ENCODE peak calls at places on chromosomes 5 and 9, in seven cellular contexts. B, T, R, E, A, X and H are unnamed samples.

GRCh38 chr9:7216004-7216821 is 458.4 kb downstream of the KDM4C start:
- DNase-seq in A (no peak), R (peak; percentile 37), T (no peak), B (no peak), E (peak; percentile 52), X (no peak), H (no peak)

GRCh38 chr5:33690736-33691135 is 201.1 kb downstream of the ADAMTS12 start:
- DNase-seq in A (no peak), E (no peak), R (peak; percentile 95), X (no peak), B (no peak), T (no peak), H (no peak)

GRCh38 chr5:34028349-34028748 is 14.7 kb downstream of the C1QTNF3 start:
- DNase-seq in B (no peak), T (no peak), A (no peak), R (no peak), E (no peak), X (no peak), H (no peak)

GRCh38 chr9:91362212-91362611 is 494 bp upstream of the AUH start:
- DNase-seq in B (no peak), R (no peak), A (no peak), T (no peak), X (no peak), E (no peak), H (no peak)

GRCh38 chr9:134214766-134215394 is 50.5 kb upstream of the RNU6ATAC start:
- DNase-seq in X (no peak), B (no peak), T (no peak), E (no peak), A (no peak), R (no peak), H (no peak)

GRCh38 chr5:140569197-140569596 is 4.6 kb downstream of the SLC35A4 start:
- DNase-seq in X (no peak), T (no peak), A (peak; percentile 78), B (no peak), R (no peak), E (no peak), H (no peak)

GRCh38 chr5:173721259-173722232 is 105.1 kb upstream of the BOD1 start:
- DNase-seq in B (no peak), E (no peak), X (peak; percentile 24), T (no peak), R (no peak), A (no peak), H (no peak)

GRCh38 chr5:166961028-166961427 is 1330.4 kb upstream of the WWC1 start:
- DNase-seq in R (peak; percentile 3), X (peak; percentile 11), T (no peak), A (peak; percentile 32), E (no peak), B (no peak), H (peak; percentile 17)

GRCh38 chr5:81428866-81429265 is 34.9 kb upstream of the ACOT12 start:
- DNase-seq in R (peak; percentile 50), E (no peak), A (no peak), B (no peak), X (no peak), T (no peak), H (no peak)

GRCh38 chr5:64900618-64901017 is 131.9 kb downstream of the CWC27 start:
- DNase-seq in X (no peak), B (no peak), E (no peak), R (no peak), A (no peak), T (no peak), H (no peak)

GRCh38 chr5:8907168-8907868 is 638.6 kb downstream of the SEMA5A start:
- DNase-seq in X (no peak), A (no peak), R (peak; percentile 82), T (no peak), B (no peak), E (no peak), H (no peak)

GRCh38 chr9:127858041-127858512 is 3.6 kb upstream of the ENG start:
- DNase-seq in X (peak; percentile 58), T (no peak), A (no peak), E (no peak), R (peak; percentile 23), B (no peak), H (no peak)

GRCh38 chr9:82490019-82490499 is 501.5 kb downstream of the SPATA31D1 start:
- DNase-seq in A (no peak), X (no peak), T (peak; percentile 12), R (peak; percentile 84), B (no peak), E (peak; percentile 54), H (no peak)

GRCh38 chr5:131277415-131277814 is 13.6 kb downstream of the CDC42SE2 start:
- DNase-seq in A (no peak), B (no peak), R (no peak), X (no peak), E (no peak), T (no peak), H (no peak)

GRCh38 chr9:103245369-103245768 is 250.2 kb downstream of the CYLC2 start:
- DNase-seq in X (no peak), A (peak; percentile 59), E (no peak), T (no peak), B (no peak), R (no peak), H (peak; percentile 17)

GRCh38 chr5:107478068-107478641 is 192.6 kb downstream of the EFNA5 start:
- DNase-seq in E (no peak), X (no peak), R (no peak), A (no peak), T (no peak), B (no peak), H (no peak)

GRCh38 chr9:83435301-83435700 is 102.9 kb downstream of the FRMD3 start:
- DNase-seq in B (no peak), T (no peak), R (no peak), A (no peak), X (no peak), E (no peak), H (no peak)

GRCh38 chr9:115015018-115015635 is 84.7 kb upstream of the TNFSF8 start:
- DNase-seq in X (peak; percentile 26), B (peak; percentile 28), E (peak; percentile 86), A (no peak), R (peak; percentile 85), T (peak; percentile 67), H (no peak)

DNA sequence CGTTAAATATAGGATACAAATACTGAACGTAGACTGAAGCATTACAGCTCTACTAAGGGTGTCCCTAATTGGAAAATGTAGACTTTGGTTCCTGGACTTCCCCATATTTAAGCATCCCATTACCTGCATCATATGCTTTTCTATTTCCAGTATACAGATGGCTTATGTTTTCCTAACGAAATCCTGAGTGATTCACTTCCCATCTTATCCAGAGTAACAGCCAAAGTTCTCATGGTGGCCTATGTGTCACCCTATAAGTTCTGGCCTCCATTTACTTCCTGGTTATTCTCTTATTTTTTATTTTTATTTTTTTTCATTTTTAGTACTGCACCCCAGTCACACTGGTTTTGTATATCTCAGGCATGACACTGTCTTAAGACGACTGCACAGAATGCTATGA is 552.3 kb downstream of the PRDM9 start:
- DNase-seq in B (no peak), R (no peak), X (no peak), A (no peak), T (no peak), E (no peak), H (no peak)
- H3K4me3 ChIP-seq in B (no peak overlapping the region), R (no peak overlapping the region), X (no peak overlapping the region), A (no peak overlapping the region), T (no peak overlapping the region), E (no peak overlapping the region), H (no peak overlapping the region)

DNA sequence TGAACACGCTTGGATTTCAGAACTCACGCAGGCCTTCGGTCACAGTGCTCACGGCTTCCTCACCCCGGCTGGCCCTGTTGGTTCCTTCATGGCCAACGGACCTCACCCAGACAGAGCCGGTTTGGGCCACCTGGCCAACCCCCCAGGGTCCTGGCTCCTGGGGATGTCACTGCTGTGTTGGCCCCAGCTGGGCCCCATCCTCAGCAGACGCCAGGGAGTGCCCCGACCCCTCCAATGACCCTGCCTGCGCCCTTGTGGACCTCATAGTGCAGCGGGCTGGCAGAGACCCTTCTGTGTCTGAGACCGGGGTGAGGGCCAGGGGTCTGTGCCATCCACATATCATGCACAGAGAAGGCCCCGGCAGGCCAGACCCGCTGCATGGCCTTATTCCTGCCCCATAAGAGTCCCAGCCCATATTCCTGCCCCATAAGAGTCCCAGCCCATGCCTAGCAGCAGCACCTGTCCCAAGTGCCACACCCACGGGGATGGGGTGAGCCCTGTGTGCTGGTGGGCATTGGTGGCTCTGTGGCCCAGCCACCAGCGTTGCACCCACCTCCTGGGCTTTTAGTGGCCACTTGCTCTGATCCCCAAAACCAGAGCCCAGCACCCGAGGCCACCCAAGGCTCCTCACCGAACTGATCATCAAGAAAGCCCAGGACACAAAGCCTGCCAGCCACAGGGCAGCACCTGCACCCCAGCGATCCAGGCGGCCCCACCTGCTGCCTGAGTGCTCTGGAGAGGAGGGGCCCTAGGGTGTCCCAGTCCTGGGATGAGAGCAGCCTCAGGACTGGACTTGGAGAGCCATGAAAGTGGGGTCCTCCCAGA is 1.3 kb upstream of the LPCAT1 start:
- DNase-seq in R (no peak), B (peak; percentile 7), X (peak; percentile 15), E (no peak), A (no peak), T (no peak), H (no peak)
- H3K4me3 ChIP-seq in R (peak overlapping the region; percentile 83), B (no peak overlapping the region), X (no peak overlapping the region), E (no peak overlapping the region), A (no peak overlapping the region), T (no peak overlapping the region), H (no peak overlapping the region)

GRCh38 chr9:129335456-129336129 is 157.5 kb upstream of the IER5L start:
- DNase-seq in E (peak; percentile 82), T (no peak), X (peak; percentile 46), A (no peak), B (no peak), R (no peak), H (no peak)

GRCh38 chr9:129336601-129337286 is 158.7 kb upstream of the IER5L start:
- DNase-seq in B (peak; percentile 47), E (peak; percentile 82), T (peak; percentile 78), R (peak; percentile 81), A (peak; percentile 41), X (no peak), H (no peak)

GRCh38 chr9:129338701-129339445 is 160.8 kb upstream of the IER5L start:
- DNase-seq in B (no peak), E (no peak), X (no peak), A (no peak), R (peak; percentile 57), T (no peak), H (no peak)

GRCh38 chr9:129336130-129336528 is 158.1 kb upstream of the IER5L start:
- DNase-seq in E (no peak), R (peak; percentile 59), B (no peak), X (no peak), A (no peak), T (no peak), H (no peak)

GRCh38 chr9:129337287-129338140 is 159.5 kb upstream of the IER5L start:
- DNase-seq in X (no peak), B (no peak), E (no peak), R (no peak), A (no peak), T (no peak), H (no peak)
- H3K4me3 ChIP-seq in X (no peak overlapping the region), B (peak overlapping the region; percentile 15), E (no peak overlapping the region), R (peak overlapping the region; percentile 57), A (peak overlapping the region; percentile 16), T (peak overlapping the region; percentile 29), H (no peak overlapping the region)

GRCh38 chr5:120442694-120443093 is 21.4 kb upstream of the PRR16 start:
- DNase-seq in B (no peak), X (no peak), T (no peak), R (no peak), E (no peak), A (no peak), H (no peak)

GRCh38 chr5:120435129-120435528 is 29.0 kb upstream of the PRR16 start:
- DNase-seq in A (no peak), T (no peak), R (no peak), B (no peak), E (no peak), X (no peak), H (no peak)

GRCh38 chr5:120432861-120433260 is 31.2 kb upstream of the PRR16 start:
- DNase-seq in T (no peak), X (no peak), E (no peak), B (no peak), R (no peak), A (no peak), H (no peak)

GRCh38 chr5:120436996-120437395 is 27.1 kb upstream of the PRR16 start:
- DNase-seq in R (peak; percentile 25), A (no peak), B (no peak), E (no peak), X (no peak), T (no peak), H (no peak)
- H3K4me3 ChIP-seq in R (no peak overlapping the region), A (no peak overlapping the region), B (no peak overlapping the region), E (no peak overlapping the region), X (no peak overlapping the region), T (no peak overlapping the region), H (no peak overlapping the region)